ENCODE peak calls at places on chromosomes 6 and 20, in nine cellular contexts. One of them, this sample, is unnamed.
A peak's percentile ranks its signal among the peaks of the same experiment; 100 is the strongest.

GRCh38 chr6:165822501-165822900 is 159.5 kb upstream of the PDE10A start:
- DNase-seq in mucosa of descending colon: no peak
- DNase-seq in uterus: no peak
- DNase-seq in cardiac fibroblast: no peak
- DNase-seq in dorsolateral prefrontal cortex: no peak
- DNase-seq in AG09309: no peak
- DNase-seq in adrenal gland: no peak
- DNase-seq in left lung: no peak
- DNase-seq in fibroblast of mammary gland: no peak
- DNase-seq in this sample: no peak

GRCh38 chr6:155247618-155248017 is 16.2 kb upstream of the CLDN20 start:
- DNase-seq in mucosa of descending colon: no peak
- DNase-seq in uterus: no peak
- DNase-seq in cardiac fibroblast: peak; percentile 73
- DNase-seq in dorsolateral prefrontal cortex: no peak
- DNase-seq in AG09309: peak; percentile 40
- DNase-seq in adrenal gland: no peak
- DNase-seq in left lung: peak; percentile 45
- DNase-seq in fibroblast of mammary gland: peak; percentile 31
- DNase-seq in this sample: no peak

GRCh38 chr6:35294308-35294945 is 3.2 kb upstream of the DEF6 start:
- DNase-seq in mucosa of descending colon: no peak
- DNase-seq in uterus: no peak
- DNase-seq in cardiac fibroblast: peak; percentile 45
- DNase-seq in dorsolateral prefrontal cortex: no peak
- DNase-seq in AG09309: no peak
- DNase-seq in adrenal gland: peak; percentile 44
- DNase-seq in left lung: no peak
- DNase-seq in fibroblast of mammary gland: peak; percentile 28
- DNase-seq in this sample: no peak

GRCh38 chr6:104896914-104897313 is 37.2 kb upstream of the HACE1 start:
- DNase-seq in mucosa of descending colon: no peak
- DNase-seq in uterus: no peak
- DNase-seq in cardiac fibroblast: peak; percentile 11
- DNase-seq in dorsolateral prefrontal cortex: no peak
- DNase-seq in AG09309: no peak
- DNase-seq in adrenal gland: no peak
- DNase-seq in left lung: no peak
- DNase-seq in fibroblast of mammary gland: peak; percentile 5
- DNase-seq in this sample: no peak

GRCh38 chr6:28771401-28772267 is 152.2 kb downstream of the TRIM27 start:
- DNase-seq in mucosa of descending colon: no peak
- DNase-seq in uterus: no peak
- DNase-seq in cardiac fibroblast: no peak
- DNase-seq in dorsolateral prefrontal cortex: no peak
- DNase-seq in AG09309: no peak
- DNase-seq in adrenal gland: no peak
- DNase-seq in left lung: no peak
- DNase-seq in fibroblast of mammary gland: no peak
- DNase-seq in this sample: no peak

GRCh38 chr20:63553251-63553932 is 567 bp upstream of the FNDC11 start:
- DNase-seq in mucosa of descending colon: peak; percentile 82
- DNase-seq in uterus: peak; percentile 75
- DNase-seq in cardiac fibroblast: peak; percentile 89
- DNase-seq in dorsolateral prefrontal cortex: no peak
- DNase-seq in AG09309: no peak
- DNase-seq in adrenal gland: peak; percentile 89
- DNase-seq in left lung: peak; percentile 73
- DNase-seq in fibroblast of mammary gland: peak; percentile 79
- DNase-seq in this sample: peak; percentile 30

GRCh38 chr6:109626311-109626710 is 64.7 kb downstream of the AK9 start:
- DNase-seq in mucosa of descending colon: no peak
- DNase-seq in uterus: no peak
- DNase-seq in cardiac fibroblast: peak; percentile 11
- DNase-seq in dorsolateral prefrontal cortex: no peak
- DNase-seq in AG09309: no peak
- DNase-seq in adrenal gland: no peak
- DNase-seq in left lung: no peak
- DNase-seq in fibroblast of mammary gland: no peak
- DNase-seq in this sample: no peak

GRCh38 chr6:167552961-167553360 is 228.1 kb downstream of the TTLL2 start:
- DNase-seq in mucosa of descending colon: no peak
- DNase-seq in uterus: no peak
- DNase-seq in cardiac fibroblast: no peak
- DNase-seq in dorsolateral prefrontal cortex: no peak
- DNase-seq in AG09309: no peak
- DNase-seq in adrenal gland: no peak
- DNase-seq in left lung: no peak
- DNase-seq in fibroblast of mammary gland: no peak
- DNase-seq in this sample: no peak

GRCh38 chr6:107968081-107968480 is 10.1 kb upstream of the SEC63 start:
- DNase-seq in mucosa of descending colon: no peak
- DNase-seq in uterus: no peak
- DNase-seq in cardiac fibroblast: no peak
- DNase-seq in dorsolateral prefrontal cortex: no peak
- DNase-seq in AG09309: no peak
- DNase-seq in adrenal gland: no peak
- DNase-seq in left lung: no peak
- DNase-seq in fibroblast of mammary gland: no peak
- DNase-seq in this sample: no peak

GRCh38 chr20:49964964-49965780 is 17.6 kb upstream of the SNAI1 start:
- DNase-seq in mucosa of descending colon: peak; percentile 58
- DNase-seq in uterus: no peak
- DNase-seq in cardiac fibroblast: peak; percentile 52
- DNase-seq in dorsolateral prefrontal cortex: no peak
- DNase-seq in AG09309: no peak
- DNase-seq in adrenal gland: no peak
- DNase-seq in left lung: no peak
- DNase-seq in fibroblast of mammary gland: no peak
- DNase-seq in this sample: no peak

GRCh38 chr20:12928358-12928754 is 80.4 kb upstream of the SPTLC3 start:
- DNase-seq in mucosa of descending colon: no peak
- DNase-seq in uterus: no peak
- DNase-seq in cardiac fibroblast: no peak
- DNase-seq in dorsolateral prefrontal cortex: no peak
- DNase-seq in AG09309: no peak
- DNase-seq in adrenal gland: no peak
- DNase-seq in left lung: no peak
- DNase-seq in fibroblast of mammary gland: no peak
- DNase-seq in this sample: no peak

GRCh38 chr6:126180585-126180984 is 159.3 kb upstream of the CENPW start:
- DNase-seq in mucosa of descending colon: no peak
- DNase-seq in uterus: no peak
- DNase-seq in cardiac fibroblast: peak; percentile 97
- DNase-seq in dorsolateral prefrontal cortex: no peak
- DNase-seq in AG09309: peak; percentile 64
- DNase-seq in adrenal gland: no peak
- DNase-seq in left lung: no peak
- DNase-seq in fibroblast of mammary gland: peak; percentile 99
- DNase-seq in this sample: peak; percentile 96

GRCh38 chr6:6699741-6700367 is 111.3 kb downstream of the LY86 start:
- DNase-seq in mucosa of descending colon: peak; percentile 82
- DNase-seq in uterus: peak; percentile 74
- DNase-seq in cardiac fibroblast: peak; percentile 96
- DNase-seq in dorsolateral prefrontal cortex: no peak
- DNase-seq in AG09309: peak; percentile 84
- DNase-seq in adrenal gland: peak; percentile 96
- DNase-seq in left lung: peak; percentile 84
- DNase-seq in fibroblast of mammary gland: peak; percentile 97
- DNase-seq in this sample: peak; percentile 92
- TF ChIP-seq CTCF in mucosa of descending colon: no peak
- TF ChIP-seq CTCF in uterus: no peak
- TF ChIP-seq CTCF in cardiac fibroblast: no peak
- TF ChIP-seq CTCF in dorsolateral prefrontal cortex: no peak
- TF ChIP-seq CTCF in AG09309: no peak
- TF ChIP-seq CTCF in adrenal gland: peak; percentile 6
- TF ChIP-seq CTCF in left lung: no peak
- TF ChIP-seq CTCF in fibroblast of mammary gland: no peak
- TF ChIP-seq CTCF in this sample: peak; percentile 18

GRCh38 chr6:152129606-152130249 is 322.2 kb downstream of the ESR1 start:
- DNase-seq in mucosa of descending colon: no peak
- DNase-seq in uterus: no peak
- DNase-seq in cardiac fibroblast: peak; percentile 48
- DNase-seq in dorsolateral prefrontal cortex: no peak
- DNase-seq in AG09309: no peak
- DNase-seq in adrenal gland: no peak
- DNase-seq in left lung: no peak
- DNase-seq in fibroblast of mammary gland: no peak
- DNase-seq in this sample: no peak

GRCh38 chr6:152127429-152128165 is 320.1 kb downstream of the ESR1 start:
- DNase-seq in mucosa of descending colon: no peak
- DNase-seq in uterus: no peak
- DNase-seq in cardiac fibroblast: peak; percentile 24
- DNase-seq in dorsolateral prefrontal cortex: no peak
- DNase-seq in AG09309: no peak
- DNase-seq in adrenal gland: no peak
- DNase-seq in left lung: no peak
- DNase-seq in fibroblast of mammary gland: no peak
- DNase-seq in this sample: no peak

GRCh38 chr6:152135755-152136448 is 328.4 kb downstream of the ESR1 start:
- DNase-seq in mucosa of descending colon: no peak
- DNase-seq in uterus: no peak
- DNase-seq in cardiac fibroblast: no peak
- DNase-seq in dorsolateral prefrontal cortex: no peak
- DNase-seq in AG09309: no peak
- DNase-seq in adrenal gland: no peak
- DNase-seq in left lung: no peak
- DNase-seq in fibroblast of mammary gland: no peak
- DNase-seq in this sample: no peak

GRCh38 chr6:152124432-152125074 is 317.1 kb downstream of the ESR1 start:
- DNase-seq in mucosa of descending colon: no peak
- DNase-seq in uterus: no peak
- DNase-seq in cardiac fibroblast: peak; percentile 84
- DNase-seq in dorsolateral prefrontal cortex: no peak
- DNase-seq in AG09309: peak; percentile 46
- DNase-seq in adrenal gland: no peak
- DNase-seq in left lung: no peak
- DNase-seq in fibroblast of mammary gland: peak; percentile 83
- DNase-seq in this sample: peak; percentile 18

GRCh38 chr6:152130441-152130840 is 323.0 kb downstream of the ESR1 start:
- DNase-seq in mucosa of descending colon: no peak
- DNase-seq in uterus: no peak
- DNase-seq in cardiac fibroblast: peak; percentile 51
- DNase-seq in dorsolateral prefrontal cortex: no peak
- DNase-seq in AG09309: no peak
- DNase-seq in adrenal gland: no peak
- DNase-seq in left lung: no peak
- DNase-seq in fibroblast of mammary gland: no peak
- DNase-seq in this sample: no peak
- H3K4me3 ChIP-seq in mucosa of descending colon: no peak overlapping the region
- H3K4me3 ChIP-seq in uterus: peak overlapping the region; percentile 33
- H3K4me3 ChIP-seq in cardiac fibroblast: no peak overlapping the region
- H3K4me3 ChIP-seq in dorsolateral prefrontal cortex: no peak overlapping the region
- H3K4me3 ChIP-seq in AG09309: no peak overlapping the region
- H3K4me3 ChIP-seq in adrenal gland: peak overlapping the region; percentile 25
- H3K4me3 ChIP-seq in left lung: no peak overlapping the region
- H3K4me3 ChIP-seq in fibroblast of mammary gland: no peak overlapping the region
- H3K4me3 ChIP-seq in this sample: no peak overlapping the region

DNA sequence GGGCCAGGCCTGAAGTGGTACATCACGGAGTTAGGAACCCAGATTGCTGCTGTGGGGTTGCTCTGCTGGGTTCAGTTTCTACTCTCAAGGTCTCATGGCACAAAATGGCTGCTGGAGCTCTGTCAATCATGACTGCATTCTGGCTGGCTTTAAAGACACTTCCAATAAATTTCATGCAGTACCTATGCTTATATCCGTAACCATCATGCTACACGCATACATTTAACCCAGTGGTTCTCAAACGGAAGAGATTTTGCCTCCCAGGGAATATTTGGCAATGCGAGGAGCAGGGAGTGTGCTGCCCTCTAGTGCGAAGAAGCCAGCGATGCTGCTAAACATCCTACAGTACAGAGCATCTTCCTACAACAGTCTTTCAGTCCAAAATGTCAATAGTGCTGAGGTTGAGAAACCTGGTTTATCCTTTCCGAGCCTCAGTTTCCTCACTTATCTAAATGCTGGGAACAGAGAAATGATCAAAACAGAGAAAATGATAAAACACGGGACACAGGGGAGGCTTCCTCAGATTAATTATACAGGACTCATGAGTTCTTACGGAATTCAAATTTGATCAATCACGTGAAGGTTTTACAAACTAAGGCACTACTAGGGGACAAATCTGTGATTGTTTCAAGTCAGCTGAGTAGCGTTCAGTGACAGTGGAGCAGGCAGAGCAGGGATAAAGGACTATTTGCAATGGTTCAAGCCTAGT is 9.6 kb upstream of the SLC2A10 start:
- DNase-seq in mucosa of descending colon: no peak
- DNase-seq in uterus: no peak
- DNase-seq in cardiac fibroblast: peak; percentile 61
- DNase-seq in dorsolateral prefrontal cortex: no peak
- DNase-seq in AG09309: no peak
- DNase-seq in adrenal gland: no peak
- DNase-seq in left lung: no peak
- DNase-seq in fibroblast of mammary gland: peak; percentile 58
- DNase-seq in this sample: no peak
- TF ChIP-seq CTCF in mucosa of descending colon: no peak
- TF ChIP-seq CTCF in uterus: no peak
- TF ChIP-seq CTCF in cardiac fibroblast: peak; percentile 81
- TF ChIP-seq CTCF in dorsolateral prefrontal cortex: peak; percentile 16
- TF ChIP-seq CTCF in AG09309: peak; percentile 75
- TF ChIP-seq CTCF in adrenal gland: peak; percentile 39
- TF ChIP-seq CTCF in left lung: no peak
- TF ChIP-seq CTCF in fibroblast of mammary gland: peak; percentile 90
- TF ChIP-seq CTCF in this sample: peak; percentile 80

GRCh38 chr6:3471711-3472110 is 14.9 kb upstream of the SLC22A23 start:
- DNase-seq in mucosa of descending colon: no peak
- DNase-seq in uterus: no peak
- DNase-seq in cardiac fibroblast: peak; percentile 66
- DNase-seq in dorsolateral prefrontal cortex: no peak
- DNase-seq in AG09309: no peak
- DNase-seq in adrenal gland: no peak
- DNase-seq in left lung: peak; percentile 43
- DNase-seq in fibroblast of mammary gland: peak; percentile 76
- DNase-seq in this sample: no peak

GRCh38 chr6:3478341-3478740 is 21.5 kb upstream of the SLC22A23 start:
- DNase-seq in mucosa of descending colon: no peak
- DNase-seq in uterus: no peak
- DNase-seq in cardiac fibroblast: no peak
- DNase-seq in dorsolateral prefrontal cortex: no peak
- DNase-seq in AG09309: no peak
- DNase-seq in adrenal gland: no peak
- DNase-seq in left lung: no peak
- DNase-seq in fibroblast of mammary gland: no peak
- DNase-seq in this sample: no peak

GRCh38 chr6:3468585-3468984 is 11.7 kb upstream of the SLC22A23 start:
- DNase-seq in mucosa of descending colon: no peak
- DNase-seq in uterus: no peak
- DNase-seq in cardiac fibroblast: no peak
- DNase-seq in dorsolateral prefrontal cortex: no peak
- DNase-seq in AG09309: no peak
- DNase-seq in adrenal gland: no peak
- DNase-seq in left lung: no peak
- DNase-seq in fibroblast of mammary gland: no peak
- DNase-seq in this sample: no peak

GRCh38 chr6:3471286-3471685 is 14.4 kb upstream of the SLC22A23 start:
- DNase-seq in mucosa of descending colon: no peak
- DNase-seq in uterus: no peak
- DNase-seq in cardiac fibroblast: no peak
- DNase-seq in dorsolateral prefrontal cortex: no peak
- DNase-seq in AG09309: no peak
- DNase-seq in adrenal gland: no peak
- DNase-seq in left lung: no peak
- DNase-seq in fibroblast of mammary gland: no peak
- DNase-seq in this sample: no peak

GRCh38 chr6:3473773-3474172 is 16.9 kb upstream of the SLC22A23 start:
- DNase-seq in mucosa of descending colon: no peak
- DNase-seq in uterus: no peak
- DNase-seq in cardiac fibroblast: no peak
- DNase-seq in dorsolateral prefrontal cortex: no peak
- DNase-seq in AG09309: no peak
- DNase-seq in adrenal gland: no peak
- DNase-seq in left lung: no peak
- DNase-seq in fibroblast of mammary gland: peak; percentile 48
- DNase-seq in this sample: no peak
- H3K4me3 ChIP-seq in mucosa of descending colon: no peak overlapping the region
- H3K4me3 ChIP-seq in uterus: no peak overlapping the region
- H3K4me3 ChIP-seq in cardiac fibroblast: no peak overlapping the region
- H3K4me3 ChIP-seq in dorsolateral prefrontal cortex: no peak overlapping the region
- H3K4me3 ChIP-seq in AG09309: no peak overlapping the region
- H3K4me3 ChIP-seq in adrenal gland: no peak overlapping the region
- H3K4me3 ChIP-seq in left lung: no peak overlapping the region
- H3K4me3 ChIP-seq in fibroblast of mammary gland: no peak overlapping the region
- H3K4me3 ChIP-seq in this sample: no peak overlapping the region